ENCODE peak calls at places on chromosomes 2 and 18, in five cellular contexts. One of them, this sample, is unnamed.

GRCh38 chr2:24914713-24915112 is 5.3 kb downstream of the ADCY3 start:
- DNase-seq in CD8-positive, alpha-beta T cell: no peak
- DNase-seq in prostate gland: no peak
- DNase-seq in IMR-90: no peak
- DNase-seq in endodermal cell: no peak
- DNase-seq in this sample: no peak

GRCh38 chr2:234885884-234886283 is 65.9 kb upstream of the SH3BP4 start:
- DNase-seq in prostate gland: no peak
- DNase-seq in IMR-90: no peak
- DNase-seq in CD8-positive, alpha-beta T cell: no peak
- DNase-seq in endodermal cell: no peak
- DNase-seq in this sample: no peak

GRCh38 chr18:24053211-24053610 is 38.7 kb downstream of the TTC39C start:
- DNase-seq in IMR-90: no peak
- DNase-seq in CD8-positive, alpha-beta T cell: no peak
- DNase-seq in prostate gland: no peak
- DNase-seq in endodermal cell: no peak
- DNase-seq in this sample: no peak

GRCh38 chr2:219279916-219280516 is 850 bp downstream of the DNAJB2 start:
- DNase-seq in endodermal cell: peak; percentile 87
- DNase-seq in IMR-90: no peak
- DNase-seq in CD8-positive, alpha-beta T cell: no peak
- DNase-seq in prostate gland: no peak
- DNase-seq in this sample: no peak

GRCh38 chr2:236694125-236694888 is 124.7 kb downstream of the ACKR3 start:
- DNase-seq in IMR-90: no peak
- DNase-seq in endodermal cell: no peak
- DNase-seq in prostate gland: no peak
- DNase-seq in CD8-positive, alpha-beta T cell: no peak
- DNase-seq in this sample: no peak

GRCh38 chr18:23038712-23039111 is 96.6 kb upstream of the CABLES1 start:
- DNase-seq in endodermal cell: no peak
- DNase-seq in IMR-90: peak; percentile 53
- DNase-seq in CD8-positive, alpha-beta T cell: no peak
- DNase-seq in prostate gland: no peak
- DNase-seq in this sample: no peak

GRCh38 chr2:75605770-75606535 is 40.6 kb upstream of the MRPL19 start:
- DNase-seq in endodermal cell: peak; percentile 57
- DNase-seq in IMR-90: peak; percentile 97
- DNase-seq in prostate gland: no peak
- DNase-seq in CD8-positive, alpha-beta T cell: no peak
- DNase-seq in this sample: no peak

GRCh38 chr18:22193466-22193865 is 24.1 kb downstream of the GATA6 start:
- DNase-seq in CD8-positive, alpha-beta T cell: no peak
- DNase-seq in IMR-90: no peak
- DNase-seq in prostate gland: no peak
- DNase-seq in endodermal cell: peak; percentile 64
- DNase-seq in this sample: no peak

GRCh38 chr18:55307505-55307904 is 280.5 kb downstream of the TCF4 start:
- DNase-seq in endodermal cell: no peak
- DNase-seq in prostate gland: no peak
- DNase-seq in CD8-positive, alpha-beta T cell: no peak
- DNase-seq in IMR-90: no peak
- DNase-seq in this sample: no peak

GRCh38 chr18:55310044-55310676 is 277.8 kb downstream of the TCF4 start:
- DNase-seq in IMR-90: no peak
- DNase-seq in endodermal cell: no peak
- DNase-seq in prostate gland: no peak
- DNase-seq in CD8-positive, alpha-beta T cell: no peak
- DNase-seq in this sample: no peak

GRCh38 chr18:55306338-55306737 is 281.7 kb downstream of the TCF4 start:
- DNase-seq in endodermal cell: no peak
- DNase-seq in IMR-90: no peak
- DNase-seq in CD8-positive, alpha-beta T cell: no peak
- DNase-seq in prostate gland: no peak
- DNase-seq in this sample: no peak

GRCh38 chr18:55310863-55311262 is 277.1 kb downstream of the TCF4 start:
- DNase-seq in prostate gland: no peak
- DNase-seq in CD8-positive, alpha-beta T cell: no peak
- DNase-seq in IMR-90: no peak
- DNase-seq in endodermal cell: no peak
- DNase-seq in this sample: no peak

GRCh38 chr18:55309249-55309648 is 278.7 kb downstream of the TCF4 start:
- DNase-seq in CD8-positive, alpha-beta T cell: no peak
- DNase-seq in IMR-90: no peak
- DNase-seq in prostate gland: no peak
- DNase-seq in endodermal cell: no peak
- DNase-seq in this sample: no peak
- H3K4me1 ChIP-seq in CD8-positive, alpha-beta T cell: no peaks in the 10 kb centered on the region
- H3K4me1 ChIP-seq in IMR-90: no peaks in the 10 kb centered on the region
- H3K4me1 ChIP-seq in prostate gland: no peaks in the 10 kb centered on the region
- H3K4me1 ChIP-seq in endodermal cell: no peaks in the 10 kb centered on the region
- H3K4me1 ChIP-seq in this sample: no peaks in the 10 kb centered on the region

DNA sequence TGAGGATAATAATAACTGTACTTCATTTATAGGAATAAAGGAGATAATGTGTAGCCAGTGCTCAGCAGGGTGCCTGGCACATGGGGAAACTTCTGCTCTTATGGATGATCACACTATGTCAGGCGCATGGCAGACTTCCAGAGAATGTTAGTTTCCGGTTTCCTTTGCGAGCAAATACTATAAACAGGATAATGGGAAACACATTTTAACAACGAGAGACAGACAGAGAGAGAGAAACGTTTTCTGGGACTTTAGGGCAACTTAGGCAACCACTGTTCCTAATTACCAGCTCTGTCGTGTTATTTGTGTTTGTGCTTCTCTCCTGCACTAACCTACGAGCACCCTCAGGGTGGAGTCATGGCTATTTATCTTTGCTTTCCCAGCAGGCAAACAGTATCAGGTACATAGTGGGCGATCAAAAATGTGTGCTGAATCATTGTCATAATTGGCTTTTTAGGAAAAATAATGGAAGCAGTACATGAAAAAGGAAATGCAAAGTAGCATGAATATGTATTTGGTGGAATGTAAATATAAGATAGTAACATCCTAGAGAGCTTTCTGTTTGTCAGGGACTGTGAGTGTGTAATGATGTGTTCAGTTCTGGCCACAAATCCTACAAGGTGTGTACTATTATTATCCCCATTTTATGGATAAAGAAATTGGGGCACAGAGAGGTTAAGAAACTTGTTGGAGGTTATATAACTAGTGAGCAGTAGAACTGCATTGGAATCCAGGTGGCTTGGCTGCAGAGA is 36.8 kb upstream of the IGFBP2 start:
- DNase-seq in endodermal cell: no peak
- DNase-seq in prostate gland: no peak
- DNase-seq in IMR-90: peak; percentile 87
- DNase-seq in CD8-positive, alpha-beta T cell: no peak
- DNase-seq in this sample: no peak
- H3K4me3 ChIP-seq in endodermal cell: no peak overlapping the region
- H3K4me3 ChIP-seq in prostate gland: no peak overlapping the region
- H3K4me3 ChIP-seq in IMR-90: peak overlapping the region; percentile 0
- H3K4me3 ChIP-seq in CD8-positive, alpha-beta T cell: no peak overlapping the region
- H3K4me3 ChIP-seq in this sample: no peak overlapping the region

GRCh38 chr2:97734061-97734912 is 20.9 kb downstream of the ZAP70 start:
- DNase-seq in endodermal cell: no peak
- DNase-seq in IMR-90: no peak
- DNase-seq in prostate gland: no peak
- DNase-seq in CD8-positive, alpha-beta T cell: no peak
- DNase-seq in this sample: no peak

GRCh38 chr2:97737421-97738235 is 24.3 kb downstream of the ZAP70 start:
- DNase-seq in endodermal cell: no peak
- DNase-seq in IMR-90: no peak
- DNase-seq in CD8-positive, alpha-beta T cell: no peak
- DNase-seq in prostate gland: no peak
- DNase-seq in this sample: no peak

GRCh38 chr2:97735161-97735561 is 21.8 kb downstream of the ZAP70 start:
- DNase-seq in prostate gland: no peak
- DNase-seq in endodermal cell: no peak
- DNase-seq in CD8-positive, alpha-beta T cell: no peak
- DNase-seq in IMR-90: no peak
- DNase-seq in this sample: no peak

GRCh38 chr2:97736608-97737330 is 23.4 kb downstream of the ZAP70 start:
- DNase-seq in endodermal cell: peak; percentile 44
- DNase-seq in prostate gland: no peak
- DNase-seq in IMR-90: no peak
- DNase-seq in CD8-positive, alpha-beta T cell: no peak
- DNase-seq in this sample: no peak

GRCh38 chr2:97736185-97736584 is 22.8 kb downstream of the ZAP70 start:
- DNase-seq in endodermal cell: no peak
- DNase-seq in IMR-90: no peak
- DNase-seq in prostate gland: no peak
- DNase-seq in CD8-positive, alpha-beta T cell: no peak
- DNase-seq in this sample: no peak
- H3K36me3 ChIP-seq in endodermal cell: no peaks in the 10 kb centered on the region
- H3K36me3 ChIP-seq in IMR-90: no peaks in the 10 kb centered on the region
- H3K36me3 ChIP-seq in prostate gland: no peaks in the 10 kb centered on the region
- H3K36me3 ChIP-seq in CD8-positive, alpha-beta T cell: peaks cover 66% of the 10 kb centered on the region
- H3K36me3 ChIP-seq in this sample: peaks cover 72% of the 10 kb centered on the region

GRCh38 chr2:118249970-118250369 is 161.7 kb downstream of the INSIG2 start:
- DNase-seq in CD8-positive, alpha-beta T cell: no peak
- DNase-seq in IMR-90: peak; percentile 2
- DNase-seq in endodermal cell: no peak
- DNase-seq in prostate gland: no peak
- DNase-seq in this sample: no peak
- H3K4me1 ChIP-seq in CD8-positive, alpha-beta T cell: no peaks in the 10 kb centered on the region
- H3K4me1 ChIP-seq in IMR-90: no peaks in the 10 kb centered on the region
- H3K4me1 ChIP-seq in endodermal cell: peaks cover 4% of the 10 kb centered on the region
- H3K4me1 ChIP-seq in prostate gland: no peaks in the 10 kb centered on the region
- H3K4me1 ChIP-seq in this sample: no peaks in the 10 kb centered on the region

GRCh38 chr2:27085670-27086089 is 892 bp upstream of the KHK start:
- DNase-seq in prostate gland: peak; percentile 75
- DNase-seq in endodermal cell: peak; percentile 85
- DNase-seq in IMR-90: peak; percentile 45
- DNase-seq in CD8-positive, alpha-beta T cell: peak; percentile 5
- DNase-seq in this sample: no peak
- H3K4me3 ChIP-seq in prostate gland: peak overlapping the region; percentile 38
- H3K4me3 ChIP-seq in endodermal cell: peak overlapping the region; percentile 81
- H3K4me3 ChIP-seq in IMR-90: no peak overlapping the region
- H3K4me3 ChIP-seq in CD8-positive, alpha-beta T cell: peak overlapping the region; percentile 80
- H3K4me3 ChIP-seq in this sample: no peak overlapping the region

DNA sequence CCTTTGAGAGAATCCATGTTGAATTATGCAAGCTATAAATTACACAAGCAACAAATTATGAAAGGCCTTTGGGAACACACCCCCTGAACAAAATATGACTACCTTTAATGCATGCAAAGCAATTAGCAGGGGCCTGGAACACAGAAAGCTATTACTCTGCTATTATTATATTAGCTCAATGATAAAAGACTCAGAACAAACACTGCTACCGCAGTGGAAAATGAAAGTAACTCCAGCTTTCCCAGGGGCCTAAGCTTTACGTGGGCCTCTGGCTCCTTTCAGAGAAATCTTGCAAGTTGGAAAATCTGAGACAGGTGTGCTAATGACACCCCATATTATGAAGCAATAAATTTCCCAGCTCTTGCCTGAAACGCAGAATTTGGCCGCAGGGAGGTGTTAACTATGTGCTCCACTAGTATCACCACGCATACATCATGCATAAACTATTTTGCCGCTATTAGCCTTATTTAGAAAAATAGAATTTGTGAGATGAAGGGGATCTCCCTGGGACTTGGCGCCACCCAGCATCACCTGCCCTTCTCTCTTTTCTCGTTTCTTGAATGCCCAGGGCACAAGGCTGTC is 321.6 kb upstream of the LYPD1 start:
- DNase-seq in CD8-positive, alpha-beta T cell: no peak
- DNase-seq in IMR-90: no peak
- DNase-seq in prostate gland: no peak
- DNase-seq in endodermal cell: no peak
- DNase-seq in this sample: no peak
- H3K36me3 ChIP-seq in CD8-positive, alpha-beta T cell: no peaks in the 10 kb centered on the region
- H3K36me3 ChIP-seq in IMR-90: peaks cover 12% of the 10 kb centered on the region
- H3K36me3 ChIP-seq in prostate gland: no peaks in the 10 kb centered on the region
- H3K36me3 ChIP-seq in endodermal cell: no peaks in the 10 kb centered on the region
- H3K36me3 ChIP-seq in this sample: no peaks in the 10 kb centered on the region

This sample was measured in CD4-positive, CD25-positive, alpha-beta regulatory T cell.